ENCODE peak calls at places on chromosomes 1 and 21, in seven cellular contexts. J is stimulated activated CD8-positive, alpha-beta memory T cell treated with anti-CD3 and anti-CD28 coated beads, Interleukin-7, amount 100 ng/mL, for 24 hours; U is activated CD4-positive, alpha-beta T cell treated with anti-CD3 and anti-CD28 coated beads, Interleukin-2, amount 50 U/mL, for 4 hours; S is C1 segment of cervical spinal cord; C is H7; T is HAP-1; V is AG20443. F is an unnamed sample.
A peak's percentile ranks its signal among the peaks of the same experiment; 100 is the strongest.

GRCh38 chr1:103156966-103157365 is 48.6 kb upstream of the COL11A1 start:
- DNase-seq in C (no peak), T (no peak), V (no peak), U (no peak), S (no peak), J (no peak), F (no peak)

GRCh38 chr1:26907071-26907922 is 6.5 kb downstream of the NR0B2 start:
- DNase-seq in J (no peak), C (no peak), U (no peak), V (peak; percentile 92), T (no peak), S (no peak), F (no peak)

GRCh38 chr21:44395260-44395659 is 41.8 kb downstream of the TRPM2 start:
- DNase-seq in U (no peak), C (no peak), T (no peak), V (peak; percentile 6), S (no peak), J (no peak), F (no peak)

GRCh38 chr1:7229186-7229585 is 443.9 kb downstream of the CAMTA1 start:
- DNase-seq in U (no peak), S (no peak), V (no peak), C (no peak), T (no peak), J (no peak), F (no peak)

GRCh38 chr1:41902125-41902524 is 16.6 kb downstream of the HIVEP3 start:
- DNase-seq in U (no peak), S (no peak), V (peak; percentile 77), J (no peak), T (no peak), C (no peak), F (no peak)

GRCh38 chr1:66402194-66402593 is 131.8 kb upstream of the SGIP1 start:
- DNase-seq in U (no peak), J (no peak), S (no peak), C (no peak), V (peak; percentile 44), T (no peak), F (no peak)

GRCh38 chr1:1954831-1955441 is 35.9 kb upstream of the TMEM52 start:
- DNase-seq in S (no peak), T (peak; percentile 10), U (no peak), J (no peak), C (peak; percentile 84), V (no peak), F (no peak)

GRCh38 chr1:8794605-8795004 is 22.8 kb downstream of the RERE start:
- DNase-seq in T (no peak), C (no peak), S (no peak), J (no peak), V (no peak), U (no peak), F (peak; percentile 60)

GRCh38 chr1:160519542-160520435 is 3.3 kb downstream of the SLAMF6 start:
- DNase-seq in U (no peak), T (no peak), V (no peak), S (no peak), J (no peak), C (no peak), F (no peak)

GRCh38 chr1:7783178-7783711 is 846 bp upstream of the PER3 start:
- DNase-seq in U (no peak), J (no peak), C (peak; percentile 93), S (no peak), T (peak; percentile 64), V (peak; percentile 85), F (peak; percentile 90)

GRCh38 chr1:234780531-234781162 is 170.7 kb upstream of the IRF2BP2 start:
- DNase-seq in C (peak; percentile 70), J (no peak), T (no peak), V (peak; percentile 33), U (no peak), S (no peak), F (peak; percentile 58)

GRCh38 chr1:232999960-233000625 is 49.7 kb downstream of the NTPCR start:
- DNase-seq in C (no peak), U (no peak), T (no peak), S (no peak), V (no peak), J (no peak), F (no peak)

GRCh38 chr1:38527373-38527966 is 332.1 kb downstream of the RRAGC start:
- DNase-seq in J (peak; percentile 29), C (peak; percentile 49), V (no peak), T (no peak), S (no peak), U (peak; percentile 34), F (peak; percentile 44)

GRCh38 chr1:182213163-182213562 is 151.7 kb upstream of the ZNF648 start:
- DNase-seq in J (no peak), C (no peak), V (no peak), U (no peak), S (no peak), T (no peak), F (no peak)

GRCh38 chr1:15038232-15039016 is 115.1 kb upstream of the TMEM51 start:
- DNase-seq in T (peak; percentile 49), U (no peak), J (no peak), S (no peak), C (peak; percentile 79), V (no peak), F (peak; percentile 53)